ENCODE peak calls at places on chromosomes 2 and 18, in eight cellular contexts. S is spleen; V is GM12892; R is NCI-H2029 treated with DMSO at 0.1 percent for 48 hours; F is M059J; W is amniotic stem cell; A is GM12865; Y is activated T-helper 9 cell treated with anti-CD3 and anti-CD28 coated beads, Interleukin-2, amount 50 U/mL, for 16 hours. M is an unnamed sample.

GRCh38 chr2:12816379-12817306 is 99.9 kb downstream of the TRIB2 start:
- DNase-seq in Y (no peak), S (no peak), R (no peak), V (no peak), F (peak; percentile 86), W (no peak), A (no peak), M (no peak)

GRCh38 chr2:189092936-189093335 is 86.6 kb downstream of the COL5A2 start:
- DNase-seq in Y (no peak), F (no peak), S (no peak), W (no peak), A (no peak), V (no peak), R (no peak), M (no peak)

GRCh38 chr2:60092781-60093180 is 460.7 kb downstream of the BCL11A start:
- DNase-seq in V (no peak), S (no peak), F (no peak), Y (no peak), A (no peak), R (no peak), W (no peak), M (no peak)

GRCh38 chr2:40004336-40004735 is 225.3 kb upstream of the THUMPD2 start:
- DNase-seq in S (no peak), A (no peak), Y (no peak), R (no peak), W (no peak), F (peak; percentile 22), V (no peak), M (no peak)

GRCh38 chr2:36376319-36376765 is 20.8 kb downstream of the CRIM1 start:
- DNase-seq in A (no peak), W (no peak), Y (no peak), F (peak; percentile 76), S (no peak), V (no peak), R (peak; percentile 68), M (no peak)

GRCh38 chr2:156333951-156334495 is 1.5 kb upstream of the NR4A2 start:
- DNase-seq in F (peak; percentile 47), Y (peak; percentile 66), S (peak; percentile 96), V (no peak), W (no peak), R (peak; percentile 41), A (peak; percentile 87), M (no peak)

GRCh38 chr18:59501876-59502221 is 142.8 kb upstream of the LMAN1 start:
- DNase-seq in V (no peak), S (no peak), Y (no peak), F (no peak), A (no peak), R (no peak), W (no peak), M (no peak)

GRCh38 chr18:43587538-43588153 is 310.4 kb upstream of the SYT4 start:
- DNase-seq in F (peak; percentile 45), A (peak; percentile 20), V (no peak), Y (no peak), R (peak; percentile 4), S (no peak), W (no peak), M (peak; percentile 35)

GRCh38 chr2:156589381-156590079 is 153.4 kb downstream of the GPD2 start:
- DNase-seq in Y (no peak), F (peak; percentile 50), W (peak; percentile 39), R (no peak), A (peak; percentile 69), S (no peak), V (peak; percentile 2), M (no peak)

GRCh38 chr2:223797073-223797472 is 40.3 kb downstream of the AP1S3 start:
- DNase-seq in F (peak; percentile 81), W (no peak), Y (no peak), V (no peak), S (no peak), R (no peak), A (no peak), M (no peak)

GRCh38 chr2:40037303-40037702 is 258.2 kb upstream of the THUMPD2 start:
- DNase-seq in R (no peak), Y (no peak), S (no peak), V (no peak), W (no peak), A (no peak), F (no peak), M (no peak)